ENCODE peak calls at places on chromosomes 11 and 22, in seven cellular contexts. X, B, L, R, U, S and D are unnamed samples.

GRCh38 chr22:47043835-47044721 is 281.6 kb downstream of the TBC1D22A start:
- DNase-seq in X (no peak), B (no peak), L (no peak), R (no peak), U (peak; percentile 25), S (no peak), D (peak; percentile 86)

GRCh38 chr11:73233211-73233610 is 15.1 kb downstream of the P2RY2 start:
- DNase-seq in X (no peak), B (no peak), L (no peak), R (no peak), U (no peak), S (no peak), D (no peak)

GRCh38 chr22:45064313-45065268 is 54.8 kb upstream of the PHF21B start:
- DNase-seq in X (no peak), B (peak; percentile 5), L (peak; percentile 49), R (no peak), U (no peak), S (no peak), D (no peak)

GRCh38 chr11:107834995-107835394 is 23.6 kb downstream of the SLC35F2 start:
- DNase-seq in X (no peak), B (peak; percentile 15), L (no peak), R (no peak), U (no peak), S (no peak), D (no peak)

GRCh38 chr11:17986711-17987220 is 26.1 kb downstream of the SERGEF start:
- DNase-seq in X (no peak), B (no peak), L (no peak), R (no peak), U (no peak), S (no peak), D (no peak)

GRCh38 chr11:126375726-126376125 is 20.2 kb downstream of the ST3GAL4 start:
- DNase-seq in X (no peak), B (no peak), L (no peak), R (peak; percentile 59), U (no peak), S (no peak), D (no peak)

GRCh38 chr11:10796191-10796590 is 12.5 kb downstream of the EIF4G2 start:
- DNase-seq in X (no peak), B (no peak), L (no peak), R (no peak), U (no peak), S (no peak), D (no peak)

GRCh38 chr11:43905788-43906187 is 25.2 kb downstream of the ALKBH3 start:
- DNase-seq in X (no peak), B (no peak), L (no peak), R (peak; percentile 83), U (no peak), S (no peak), D (no peak)

GRCh38 chr11:47587733-47588326 is 1.4 kb downstream of the FAM180B start:
- DNase-seq in X (peak; percentile 57), B (no peak), L (no peak), R (no peak), U (no peak), S (no peak), D (peak; percentile 36)

GRCh38 chr11:132080121-132080520 is 709.7 kb downstream of the NTM start:
- DNase-seq in X (no peak), B (no peak), L (peak; percentile 67), R (no peak), U (no peak), S (no peak), D (no peak)

GRCh38 chr11:1271406-1271805 is 38.0 kb downstream of the TOLLIP start:
- DNase-seq in X (no peak), B (no peak), L (no peak), R (no peak), U (no peak), S (no peak), D (no peak)

GRCh38 chr11:70769521-70769920 is 371.2 kb downstream of the CTTN start:
- DNase-seq in X (no peak), B (no peak), L (no peak), R (no peak), U (no peak), S (no peak), D (no peak)

GRCh38 chr11:67665537-67666302 is 8.7 kb downstream of the ALDH3B2 start:
- DNase-seq in X (no peak), B (peak; percentile 77), L (no peak), R (no peak), U (no peak), S (no peak), D (peak; percentile 56)

GRCh38 chr11:32751381-32751780 is 43.1 kb downstream of the CCDC73 start:
- DNase-seq in X (no peak), B (no peak), L (no peak), R (no peak), U (no peak), S (no peak), D (no peak)

GRCh38 chr11:104523611-104524010 is 359.7 kb upstream of the PDGFD start:
- DNase-seq in X (no peak), B (no peak), L (no peak), R (no peak), U (no peak), S (no peak), D (no peak)

GRCh38 chr11:24781288-24781687 is 284.4 kb downstream of the LUZP2 start:
- DNase-seq in X (no peak), B (no peak), L (no peak), R (no peak), U (no peak), S (no peak), D (no peak)

GRCh38 chr11:72814831-72815618 is 814 bp downstream of the ATG16L2 start:
- DNase-seq in X (no peak), B (peak; percentile 59), L (peak; percentile 38), R (no peak), U (no peak), S (peak; percentile 71), D (peak; percentile 62)

GRCh38 chr11:22884268-22884667 is 24.0 kb upstream of the CCDC179 start:
- DNase-seq in X (no peak), B (no peak), L (no peak), R (no peak), U (no peak), S (no peak), D (no peak)